ENCODE peak calls at places on chromosome 16, in five cellular contexts. I is heart left ventricle, M is A549, A is GM12891, X is uterus. B is an unnamed sample.

GRCh38 chr16:85057948-85058347 is 30.4 kb downstream of the KIAA0513 start:
- DNase-seq in M (no peak), A (peak), I (peak), X (no peak), B (no peak)

GRCh38 chr16:47058295-47059086 is 85.0 kb upstream of the DNAJA2 start:
- DNase-seq in A (no peak), X (no peak), I (no peak), M (no peak), B (no peak)

GRCh38 chr16:86498661-86499493 is 11.4 kb upstream of the FOXF1 start:
- DNase-seq in A (no peak), M (no peak), X (no peak), I (no peak), B (no peak)

GRCh38 chr16:47063011-47063724 is 80.6 kb downstream of the NETO2 start:
- DNase-seq in X (no peak), I (no peak), M (no peak), A (no peak), B (no peak)

GRCh38 chr16:67283826-67284555 is 4.7 kb downstream of the PLEKHG4 start:
- DNase-seq in I (peak), A (no peak), M (no peak), X (no peak), B (no peak)

GRCh38 chr16:25699069-25699468 is 7.3 kb downstream of the HS3ST4 start:
- DNase-seq in I (no peak), A (no peak), X (no peak), M (no peak), B (no peak)

GRCh38 chr16:87608400-87608985 is 6.2 kb downstream of the JPH3 start:
- DNase-seq in A (no peak), X (peak), I (peak), M (peak), B (peak)

GRCh38 chr16:81808933-81809480 is 29.9 kb downstream of the PLCG2 start:
- DNase-seq in M (no peak), A (no peak), X (no peak), I (no peak), B (no peak)

GRCh38 chr16:23518435-23518891 is 8.2 kb upstream of the GGA2 start:
- DNase-seq in M (no peak), X (no peak), I (no peak), A (no peak), B (peak)

GRCh38 chr16:23452221-23452571 is 793 bp downstream of the COG7 start:
- DNase-seq in M (no peak), I (no peak), A (no peak), X (no peak), B (peak)

DNA sequence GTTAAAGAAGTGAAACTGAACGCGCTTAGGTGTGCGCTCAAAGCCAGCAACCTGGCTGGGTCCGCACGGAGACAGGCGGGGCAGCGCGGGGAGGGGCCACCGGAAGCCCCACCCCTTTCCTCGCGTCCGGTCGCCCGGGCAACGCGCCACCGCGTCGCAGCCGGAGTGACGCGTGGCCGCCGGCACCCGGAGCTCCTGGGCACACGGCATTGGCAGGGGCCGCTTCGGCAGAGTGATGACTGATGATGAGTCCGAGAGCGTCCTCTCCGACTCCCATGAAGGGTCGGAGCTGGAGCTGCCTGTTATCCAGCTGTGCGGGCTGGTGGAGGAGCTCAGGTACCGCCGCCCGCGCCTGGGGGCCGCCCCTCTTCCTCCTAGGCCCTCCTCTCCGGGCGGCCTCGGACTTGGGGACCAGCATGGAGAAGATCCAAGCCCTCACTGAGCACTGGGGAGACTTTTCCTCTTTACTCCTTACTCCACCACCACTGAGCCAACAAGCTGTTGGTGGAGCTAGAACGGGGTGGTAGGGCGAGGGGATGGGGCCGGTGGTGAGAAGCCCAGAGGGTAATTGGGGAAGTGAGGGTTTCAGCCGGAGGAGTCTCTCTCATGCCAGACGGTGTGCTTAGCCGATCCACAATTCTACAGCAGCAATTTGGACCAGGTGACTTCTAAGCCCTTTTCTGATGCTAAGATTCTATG is 44.9 kb downstream of the PRSS54 start:
- DNase-seq in I (peak), M (peak), X (peak), A (peak), B (peak)
- TF ChIP-seq POLR2A in I (no peak), M (peak), X (no peak), A (peak), B (peak)

DNA sequence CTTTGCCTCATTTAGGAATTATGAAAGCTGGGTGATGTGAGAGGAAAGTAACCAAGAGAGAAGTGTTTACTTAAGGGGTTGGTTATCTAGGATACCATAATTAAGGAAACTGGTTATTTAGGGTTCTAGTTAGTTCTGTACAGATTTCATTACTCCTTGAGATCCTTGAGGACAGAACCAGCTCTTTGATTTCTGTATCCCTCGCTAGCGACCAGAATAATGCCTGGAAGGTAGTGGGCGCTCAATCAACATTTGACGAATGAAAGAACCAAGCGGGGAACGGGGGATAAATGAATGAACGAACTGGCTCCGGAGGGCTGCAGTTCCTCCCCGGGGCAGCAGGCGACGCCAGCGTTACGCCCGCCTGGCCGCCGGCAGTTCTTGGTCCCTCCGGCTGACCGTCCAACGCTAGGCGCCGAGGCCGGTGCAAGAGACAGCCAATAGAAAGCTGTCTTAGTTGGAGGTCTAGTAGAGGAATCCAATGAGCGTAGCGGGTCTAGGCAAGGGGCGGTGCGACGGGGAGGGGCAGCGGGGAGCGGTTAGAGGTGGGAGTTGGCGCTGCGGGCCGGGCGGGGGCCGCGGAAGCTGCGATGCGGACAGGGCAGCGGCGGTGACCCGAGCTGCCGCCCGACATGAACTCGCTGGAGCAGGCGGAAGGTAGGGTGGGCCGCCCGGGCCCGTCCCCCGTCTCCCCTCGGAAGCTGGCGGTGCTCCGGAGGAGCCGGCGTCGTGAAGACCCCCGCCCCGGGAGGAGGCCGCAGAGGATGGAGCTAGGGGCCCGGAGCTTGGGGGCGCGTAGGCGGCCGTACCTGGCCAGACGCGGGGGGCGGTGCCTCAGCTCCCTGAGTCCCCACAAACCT is at the start of gene CNEP1R1:
- DNase-seq in M (peak), A (peak), I (peak), X (peak), B (peak)
- TF ChIP-seq POLR2A in M (peak), A (no peak), I (no peak), X (peak), B (peak)

DNA sequence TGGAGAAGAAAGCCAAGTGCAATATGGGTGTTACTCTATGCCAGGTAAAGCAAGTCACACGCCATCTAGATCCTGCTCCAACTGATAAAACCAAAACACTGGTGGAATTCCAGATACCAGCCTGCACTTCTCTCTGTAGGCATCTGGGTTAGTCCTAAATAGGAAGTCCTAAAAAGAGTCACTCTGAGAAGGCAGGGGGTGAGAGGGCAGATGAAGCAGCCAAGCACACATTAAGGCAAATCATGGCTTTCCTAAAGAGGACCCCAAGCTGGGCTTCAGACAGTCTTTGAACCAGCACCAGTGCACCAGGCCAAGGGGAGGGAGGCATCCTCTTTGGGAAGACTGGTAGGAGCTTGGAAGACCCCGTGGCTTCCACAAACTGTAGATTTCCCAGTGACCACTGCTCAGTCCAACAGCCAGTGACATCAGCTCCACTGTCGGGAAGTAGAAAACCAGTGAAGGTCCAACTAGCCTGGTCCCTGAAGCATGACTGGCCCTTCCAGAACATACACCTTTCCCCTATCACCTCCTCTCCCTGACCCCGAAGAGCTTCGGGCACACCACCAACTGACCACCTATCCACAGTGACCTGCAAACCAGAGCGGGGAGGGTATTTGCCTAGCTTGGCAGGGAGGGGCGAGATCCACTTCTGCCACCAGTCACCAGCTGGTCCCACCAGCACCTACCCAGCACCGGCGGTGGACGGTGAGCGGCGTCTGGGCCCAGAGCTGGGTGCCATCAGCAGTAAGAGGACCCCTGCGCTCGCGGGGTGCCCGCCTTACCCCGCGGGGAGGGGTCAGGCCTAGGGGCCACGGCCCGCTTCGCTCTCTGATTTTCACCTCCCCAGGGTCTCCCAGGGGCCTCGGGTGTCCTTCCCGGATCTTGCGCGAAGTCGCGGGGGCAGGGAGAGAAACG is 1.0 kb downstream of the LITAF start:
- DNase-seq in I (no peak), X (peak), A (no peak), M (peak), B (no peak)
- TF ChIP-seq POLR2A in I (no peak), X (peak), A (no peak), M (no peak), B (no peak)

GRCh38 chr16:12480916-12481315 is 322.8 kb downstream of the CPPED1 start:
- DNase-seq in M (no peak), A (no peak), I (no peak), X (no peak), B (no peak)
- TF ChIP-seq POLR2A in M (no peak), A (no peak), I (no peak), X (no peak), B (no peak)

GRCh38 chr16:89695086-89695874 is 6.2 kb downstream of the SPATA2L start:
- DNase-seq in I (no peak), A (no peak), X (no peak), M (no peak), B (no peak)
- TF ChIP-seq POLR2A in I (no peak), A (no peak), X (no peak), M (no peak), B (peak)

DNA sequence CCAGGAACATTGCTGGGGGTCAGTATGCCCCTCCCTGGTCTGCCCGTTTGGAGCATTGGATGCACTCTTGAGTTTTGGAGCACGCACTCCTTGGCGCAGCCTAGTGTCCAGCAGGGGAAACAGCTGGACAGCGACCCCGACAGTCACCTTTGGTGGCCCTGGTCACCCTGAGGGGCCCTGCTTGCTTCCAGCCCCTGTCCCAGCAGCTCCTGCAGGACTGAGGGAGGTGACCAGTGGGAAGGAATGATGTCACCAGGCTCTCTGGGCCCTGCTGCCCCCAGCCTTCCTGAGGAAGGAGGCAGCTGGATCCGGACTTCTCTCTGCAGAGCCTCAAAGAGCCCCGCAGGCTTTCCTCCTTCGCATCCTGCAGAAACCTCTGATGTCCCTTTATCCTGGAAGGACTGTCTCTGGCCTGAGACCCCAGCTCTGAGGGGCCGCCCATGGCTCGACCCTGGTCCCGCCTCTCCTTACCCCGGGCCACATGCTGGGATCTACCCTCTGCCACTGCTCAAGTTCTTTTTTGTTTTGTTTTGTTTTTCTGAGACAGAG is 11.8 kb downstream of the ZSCAN10 start:
- DNase-seq in A (no peak), X (no peak), I (peak), M (peak), B (no peak)
- TF ChIP-seq POLR2A in A (no peak), X (no peak), I (no peak), M (no peak), B (no peak)

GRCh38 chr16:69169607-69170352 is 17.2 kb upstream of the SNTB2 start:
- DNase-seq in X (no peak), A (no peak), M (no peak), I (no peak), B (no peak)
- TF ChIP-seq POLR2A in X (no peak), A (no peak), M (no peak), I (no peak), B (no peak)

DNA sequence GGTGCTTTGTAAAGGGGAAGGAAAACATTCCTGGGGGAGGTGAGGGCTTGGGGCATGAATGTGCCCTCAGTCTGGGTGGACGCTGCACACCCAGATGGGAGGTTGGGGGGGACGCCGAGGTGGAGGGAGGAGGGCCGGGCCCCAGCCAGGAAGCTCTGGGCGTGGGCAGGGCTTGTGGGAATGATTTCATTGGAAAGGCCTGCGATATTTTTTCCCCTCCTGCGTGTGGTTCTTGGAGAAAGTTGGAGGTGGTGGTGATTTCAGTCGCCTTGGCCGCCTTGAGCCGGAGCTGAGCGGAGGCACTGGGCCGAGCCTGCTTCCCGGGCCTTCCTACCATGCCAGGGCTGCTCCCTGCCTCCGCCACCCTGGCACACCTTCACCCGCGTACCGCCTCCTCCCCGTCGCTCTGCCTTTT is 26.4 kb upstream of the CLEC18A start:
- DNase-seq in I (peak), X (peak), A (no peak), M (no peak), B (no peak)
- TF ChIP-seq POLR2A in I (no peak), X (peak), A (no peak), M (no peak), B (no peak)

GRCh38 chr16:53881371-53881770 is 177.4 kb downstream of the FTO start:
- DNase-seq in X (no peak), M (peak), I (no peak), A (no peak), B (peak)
- TF ChIP-seq POLR2A in X (no peak), M (no peak), I (no peak), A (no peak), B (no peak)

GRCh38 chr16:27597361-27597760 is 47.4 kb downstream of the KATNIP start:
- DNase-seq in A (no peak), M (no peak), X (no peak), I (no peak), B (no peak)
- TF ChIP-seq POLR2A in A (no peak), M (no peak), X (no peak), I (no peak), B (no peak)

B was measured in erythroblast.